ENCODE peak calls at places on chromosomes 2 and 18, in four cellular contexts. One of them, this sample, is unnamed.

GRCh38 chr18:29874519-29875098 is 1167.9 kb downstream of the DSC3 start:
- DNase-seq in dorsolateral prefrontal cortex: no peak
- DNase-seq in ovary: no peak
- DNase-seq in lower lobe of right lung: no peak
- DNase-seq in this sample: no peak

GRCh38 chr2:24049485-24050021 is at the start of gene FKBP1B:
- DNase-seq in dorsolateral prefrontal cortex: no peak
- DNase-seq in ovary: peak
- DNase-seq in lower lobe of right lung: peak
- DNase-seq in this sample: no peak

GRCh38 chr18:31684279-31685096 is at the start of gene B4GALT6:
- DNase-seq in dorsolateral prefrontal cortex: no peak
- DNase-seq in ovary: no peak
- DNase-seq in lower lobe of right lung: peak
- DNase-seq in this sample: no peak

GRCh38 chr2:64203131-64204005 is 59.1 kb upstream of the PELI1 start:
- DNase-seq in dorsolateral prefrontal cortex: no peak
- DNase-seq in ovary: peak
- DNase-seq in lower lobe of right lung: no peak
- DNase-seq in this sample: no peak

GRCh38 chr18:79575891-79576685 is 103.5 kb upstream of the CTDP1 start:
- DNase-seq in dorsolateral prefrontal cortex: no peak
- DNase-seq in ovary: peak
- DNase-seq in lower lobe of right lung: peak
- DNase-seq in this sample: peak

GRCh38 chr2:8002765-8003393 is 679.0 kb upstream of the ID2 start:
- DNase-seq in dorsolateral prefrontal cortex: no peak
- DNase-seq in ovary: no peak
- DNase-seq in lower lobe of right lung: no peak
- DNase-seq in this sample: no peak

GRCh38 chr2:64760131-64760530 is 106.4 kb upstream of the SERTAD2 start:
- DNase-seq in dorsolateral prefrontal cortex: no peak
- DNase-seq in ovary: no peak
- DNase-seq in lower lobe of right lung: no peak
- DNase-seq in this sample: no peak

GRCh38 chr2:121297217-121297830 is 12.3 kb upstream of the TFCP2L1 start:
- DNase-seq in dorsolateral prefrontal cortex: no peak
- DNase-seq in ovary: no peak
- DNase-seq in lower lobe of right lung: no peak
- DNase-seq in this sample: no peak

GRCh38 chr2:127660291-127660578 is 14.3 kb downstream of the GPR17 start:
- DNase-seq in dorsolateral prefrontal cortex: peak
- DNase-seq in ovary: no peak
- DNase-seq in lower lobe of right lung: peak
- DNase-seq in this sample: peak

GRCh38 chr2:156852681-156853080 is 404.8 kb upstream of the GALNT5 start:
- DNase-seq in dorsolateral prefrontal cortex: no peak
- DNase-seq in ovary: no peak
- DNase-seq in lower lobe of right lung: no peak
- DNase-seq in this sample: no peak

GRCh38 chr18:77622009-77622692 is 372.5 kb downstream of the GALR1 start:
- DNase-seq in dorsolateral prefrontal cortex: no peak
- DNase-seq in ovary: peak
- DNase-seq in lower lobe of right lung: no peak
- DNase-seq in this sample: no peak

GRCh38 chr2:181715033-181715630 is 34.8 kb upstream of the NEUROD1 start:
- DNase-seq in dorsolateral prefrontal cortex: no peak
- DNase-seq in ovary: peak
- DNase-seq in lower lobe of right lung: peak
- DNase-seq in this sample: no peak

GRCh38 chr2:111133603-111134002 is 12.9 kb downstream of the BCL2L11 start:
- DNase-seq in dorsolateral prefrontal cortex: no peak
- DNase-seq in ovary: no peak
- DNase-seq in lower lobe of right lung: no peak
- DNase-seq in this sample: no peak

GRCh38 chr18:70385474-70385873 is 96.6 kb downstream of the SOCS6 start:
- DNase-seq in dorsolateral prefrontal cortex: no peak
- DNase-seq in ovary: no peak
- DNase-seq in lower lobe of right lung: no peak
- DNase-seq in this sample: no peak

GRCh38 chr2:236887519-236887918 is 198.2 kb upstream of the COPS8 start:
- DNase-seq in dorsolateral prefrontal cortex: no peak
- DNase-seq in ovary: peak
- DNase-seq in lower lobe of right lung: no peak
- DNase-seq in this sample: no peak

GRCh38 chr2:237305579-237305978 is 108.4 kb downstream of the COL6A3 start:
- DNase-seq in dorsolateral prefrontal cortex: no peak
- DNase-seq in ovary: no peak
- DNase-seq in lower lobe of right lung: no peak
- DNase-seq in this sample: no peak

GRCh38 chr2:222709191-222709891 is 37.9 kb downstream of the MOGAT1 start:
- DNase-seq in dorsolateral prefrontal cortex: peak
- DNase-seq in ovary: peak
- DNase-seq in lower lobe of right lung: peak
- DNase-seq in this sample: peak

GRCh38 chr2:39631715-39632114 is 34.0 kb upstream of the TMEM178A start:
- DNase-seq in dorsolateral prefrontal cortex: no peak
- DNase-seq in ovary: peak
- DNase-seq in lower lobe of right lung: no peak
- DNase-seq in this sample: no peak

GRCh38 chr18:79856119-79857080 is 58.7 kb downstream of the KCNG2 start:
- DNase-seq in dorsolateral prefrontal cortex: peak
- DNase-seq in ovary: no peak
- DNase-seq in lower lobe of right lung: no peak
- DNase-seq in this sample: no peak

GRCh38 chr2:134253804-134254203 is at the start of gene MGAT5:
- DNase-seq in dorsolateral prefrontal cortex: no peak
- DNase-seq in ovary: no peak
- DNase-seq in lower lobe of right lung: no peak
- DNase-seq in this sample: no peak

GRCh38 chr2:86781363-86781762 is 9.3 kb downstream of the CD8A start:
- DNase-seq in dorsolateral prefrontal cortex: no peak
- DNase-seq in ovary: no peak
- DNase-seq in lower lobe of right lung: no peak
- DNase-seq in this sample: no peak

GRCh38 chr18:67513285-67513684 is 3.2 kb downstream of the DSEL start:
- DNase-seq in dorsolateral prefrontal cortex: no peak
- DNase-seq in ovary: no peak
- DNase-seq in lower lobe of right lung: no peak
- DNase-seq in this sample: no peak

GRCh38 chr2:96960271-96960955 is 26.0 kb downstream of the FAM178B start:
- DNase-seq in dorsolateral prefrontal cortex: peak
- DNase-seq in ovary: peak
- DNase-seq in lower lobe of right lung: peak
- DNase-seq in this sample: no peak

GRCh38 chr2:111122631-111123421 is 2.1 kb downstream of the BCL2L11 start:
- DNase-seq in dorsolateral prefrontal cortex: peak
- DNase-seq in ovary: peak
- DNase-seq in lower lobe of right lung: peak
- DNase-seq in this sample: no peak

GRCh38 chr2:227341553-227341952 is 16.5 kb downstream of the MFF start:
- DNase-seq in dorsolateral prefrontal cortex: no peak
- DNase-seq in ovary: no peak
- DNase-seq in lower lobe of right lung: no peak
- DNase-seq in this sample: no peak

GRCh38 chr2:227351639-227352038 is 26.6 kb downstream of the MFF start:
- DNase-seq in dorsolateral prefrontal cortex: no peak
- DNase-seq in ovary: no peak
- DNase-seq in lower lobe of right lung: no peak
- DNase-seq in this sample: no peak

GRCh38 chr2:227349989-227350648 is 25.1 kb downstream of the MFF start:
- DNase-seq in dorsolateral prefrontal cortex: no peak
- DNase-seq in ovary: no peak
- DNase-seq in lower lobe of right lung: no peak
- DNase-seq in this sample: no peak

DNA sequence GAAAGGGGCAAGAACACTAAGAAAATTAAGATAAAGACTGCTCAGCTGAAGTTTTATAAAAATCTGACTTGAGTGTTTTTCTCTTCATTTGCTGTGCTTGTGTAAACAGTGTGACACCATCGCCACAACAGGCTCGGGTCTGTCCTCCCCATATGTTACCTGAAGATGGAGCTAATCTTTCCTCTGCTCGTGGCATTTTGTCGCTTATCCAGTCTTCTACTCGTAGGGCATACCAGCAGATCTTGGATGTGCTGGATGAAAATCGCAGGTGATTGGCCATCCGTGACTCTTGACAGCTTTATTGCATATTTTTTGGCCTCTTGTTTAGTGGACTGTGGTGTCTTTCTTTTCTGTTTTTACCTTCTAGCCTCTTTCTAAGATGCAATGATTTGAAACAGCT is 22.1 kb downstream of the MFF start:
- DNase-seq in dorsolateral prefrontal cortex: no peak
- DNase-seq in ovary: no peak
- DNase-seq in lower lobe of right lung: no peak
- DNase-seq in this sample: no peak
- TF ChIP-seq CTCF in dorsolateral prefrontal cortex: no peak
- TF ChIP-seq CTCF in ovary: no peak
- TF ChIP-seq CTCF in lower lobe of right lung: no peak
- TF ChIP-seq CTCF in this sample: no peak

DNA sequence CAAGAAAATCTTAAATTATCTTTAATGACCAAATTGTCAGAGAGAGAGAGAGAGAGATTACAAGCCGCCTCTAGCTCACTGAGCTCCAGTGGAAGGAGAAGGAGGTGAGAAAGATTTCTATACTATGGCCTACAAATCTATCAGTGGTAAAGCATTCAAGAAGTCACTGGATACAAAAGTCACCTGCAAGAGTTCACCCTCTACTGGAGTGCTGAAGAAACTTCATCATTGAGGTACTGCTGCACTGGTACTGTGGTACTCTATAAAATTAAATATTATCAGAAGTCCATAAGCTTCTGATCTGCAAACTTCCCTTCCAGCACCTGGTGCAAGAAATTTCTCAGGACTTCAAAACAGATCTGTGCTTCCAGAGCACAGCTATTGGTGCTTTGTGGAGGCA is 48.3 kb upstream of the AGPS start:
- DNase-seq in dorsolateral prefrontal cortex: no peak
- DNase-seq in ovary: no peak
- DNase-seq in lower lobe of right lung: no peak
- DNase-seq in this sample: no peak
- TF ChIP-seq CTCF in dorsolateral prefrontal cortex: no peak
- TF ChIP-seq CTCF in ovary: no peak
- TF ChIP-seq CTCF in lower lobe of right lung: no peak
- TF ChIP-seq CTCF in this sample: no peak

GRCh38 chr2:62812921-62813825 is 107.7 kb downstream of the EHBP1 start:
- DNase-seq in dorsolateral prefrontal cortex: no peak
- DNase-seq in ovary: no peak
- DNase-seq in lower lobe of right lung: no peak
- DNase-seq in this sample: no peak

GRCh38 chr2:62822549-62822948 is 117.0 kb downstream of the EHBP1 start:
- DNase-seq in dorsolateral prefrontal cortex: no peak
- DNase-seq in ovary: no peak
- DNase-seq in lower lobe of right lung: no peak
- DNase-seq in this sample: no peak

GRCh38 chr2:62814132-62814531 is 108.6 kb downstream of the EHBP1 start:
- DNase-seq in dorsolateral prefrontal cortex: no peak
- DNase-seq in ovary: peak
- DNase-seq in lower lobe of right lung: no peak
- DNase-seq in this sample: no peak

GRCh38 chr2:62817348-62817747 is 111.8 kb downstream of the EHBP1 start:
- DNase-seq in dorsolateral prefrontal cortex: no peak
- DNase-seq in ovary: no peak
- DNase-seq in lower lobe of right lung: no peak
- DNase-seq in this sample: no peak

GRCh38 chr2:62817995-62818713 is 112.6 kb downstream of the EHBP1 start:
- DNase-seq in dorsolateral prefrontal cortex: no peak
- DNase-seq in ovary: no peak
- DNase-seq in lower lobe of right lung: no peak
- DNase-seq in this sample: no peak
- TF ChIP-seq CTCF in dorsolateral prefrontal cortex: no peak
- TF ChIP-seq CTCF in ovary: no peak
- TF ChIP-seq CTCF in lower lobe of right lung: no peak
- TF ChIP-seq CTCF in this sample: no peak

GRCh38 chr2:196568506-196568905 is 71.0 kb upstream of the CCDC150 start:
- DNase-seq in dorsolateral prefrontal cortex: no peak
- DNase-seq in ovary: no peak
- DNase-seq in lower lobe of right lung: no peak
- DNase-seq in this sample: no peak

GRCh38 chr2:196565982-196566381 is 73.5 kb upstream of the CCDC150 start:
- DNase-seq in dorsolateral prefrontal cortex: no peak
- DNase-seq in ovary: no peak
- DNase-seq in lower lobe of right lung: no peak
- DNase-seq in this sample: no peak

GRCh38 chr2:196566969-196567666 is 72.4 kb upstream of the CCDC150 start:
- DNase-seq in dorsolateral prefrontal cortex: no peak
- DNase-seq in ovary: no peak
- DNase-seq in lower lobe of right lung: no peak
- DNase-seq in this sample: no peak

GRCh38 chr2:196565106-196565505 is 74.4 kb upstream of the CCDC150 start:
- DNase-seq in dorsolateral prefrontal cortex: no peak
- DNase-seq in ovary: no peak
- DNase-seq in lower lobe of right lung: no peak
- DNase-seq in this sample: no peak

GRCh38 chr2:196563876-196564275 is 75.6 kb upstream of the CCDC150 start:
- DNase-seq in dorsolateral prefrontal cortex: no peak
- DNase-seq in ovary: no peak
- DNase-seq in lower lobe of right lung: no peak
- DNase-seq in this sample: no peak
- TF ChIP-seq CTCF in dorsolateral prefrontal cortex: no peak
- TF ChIP-seq CTCF in ovary: no peak
- TF ChIP-seq CTCF in lower lobe of right lung: no peak
- TF ChIP-seq CTCF in this sample: no peak

DNA sequence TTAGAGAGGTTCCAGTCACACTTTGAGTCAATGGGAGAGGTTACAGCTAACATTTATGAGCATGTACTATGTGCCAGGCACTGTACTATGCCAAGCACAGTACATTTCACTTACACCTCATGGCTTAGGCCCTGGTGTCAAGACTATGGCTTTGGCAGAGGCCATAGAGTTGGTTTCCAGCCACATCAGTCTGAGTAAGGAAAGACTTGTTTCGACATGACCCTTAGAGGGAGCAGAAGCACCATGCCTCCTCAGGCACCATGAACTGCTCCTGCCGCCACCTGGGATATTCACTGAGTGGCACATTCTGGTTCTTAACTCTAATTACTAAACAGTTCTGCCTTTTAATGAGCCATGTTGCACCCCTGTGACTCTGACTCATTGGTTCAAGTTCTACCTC is 12.7 kb downstream of the DGUOK start:
- DNase-seq in dorsolateral prefrontal cortex: no peak
- DNase-seq in ovary: no peak
- DNase-seq in lower lobe of right lung: peak
- DNase-seq in this sample: no peak
- TF ChIP-seq CTCF in dorsolateral prefrontal cortex: no peak
- TF ChIP-seq CTCF in ovary: no peak
- TF ChIP-seq CTCF in lower lobe of right lung: peak
- TF ChIP-seq CTCF in this sample: peak

GRCh38 chr2:234676859-234677450 is 180.1 kb upstream of the ARL4C start:
- DNase-seq in dorsolateral prefrontal cortex: no peak
- DNase-seq in ovary: no peak
- DNase-seq in lower lobe of right lung: no peak
- DNase-seq in this sample: no peak
- TF ChIP-seq CTCF in dorsolateral prefrontal cortex: no peak
- TF ChIP-seq CTCF in ovary: no peak
- TF ChIP-seq CTCF in lower lobe of right lung: no peak
- TF ChIP-seq CTCF in this sample: no peak